ENCODE peak calls at places on chromosomes 3 and 15, in ten cellular contexts. D is A549, J is transverse colon, L is suprapubic skin, U is stomach, X is SK-N-SH, T is sigmoid colon, B is K562, R is upper lobe of left lung, M is tibial nerve. C is an unnamed sample.

GRCh38 chr3:70973558-70973957 is 610.0 kb downstream of the FOXP1 start:
- DNase-seq in R (no peak), M (no peak), B (no peak), L (no peak), U (no peak), X (no peak), T (no peak), D (no peak), J (no peak), C (no peak)

GRCh38 chr3:113354307-113354706 is 87.0 kb downstream of the CFAP44 start:
- DNase-seq in B (no peak), D (no peak), U (no peak), J (no peak), M (no peak), L (no peak), T (no peak), R (no peak), X (no peak), C (no peak)

GRCh38 chr3:185308126-185308754 is 54.4 kb upstream of the EHHADH start:
- DNase-seq in D (no peak), X (peak; percentile 44), U (peak; percentile 68), T (no peak), M (no peak), J (peak; percentile 63), B (peak; percentile 79), L (no peak), R (peak; percentile 48), C (no peak)

GRCh38 chr15:97501291-97501690 is 459.2 kb upstream of the ARRDC4 start:
- DNase-seq in R (peak; percentile 25), U (no peak), D (no peak), T (no peak), J (no peak), M (no peak), X (no peak), L (no peak), B (no peak), C (no peak)

GRCh38 chr15:74226761-74227540 is 9.2 kb upstream of the CCDC33 start:
- DNase-seq in T (no peak), B (no peak), J (no peak), M (no peak), X (no peak), L (no peak), R (no peak), U (no peak), D (no peak), C (no peak)

GRCh38 chr3:126476166-126476975 is 680 bp upstream of the ZXDC start:
- DNase-seq in M (peak; percentile 47), R (no peak), D (peak; percentile 72), J (no peak), U (peak; percentile 65), X (no peak), B (peak; percentile 59), L (peak; percentile 87), T (no peak), C (no peak)

GRCh38 chr3:121295966-121296365 is 249.8 kb downstream of the POLQ start:
- DNase-seq in T (no peak), J (no peak), U (no peak), L (no peak), D (no peak), M (no peak), R (no peak), X (no peak), B (no peak), C (no peak)

GRCh38 chr3:66499881-66500574 is 794 bp downstream of the LRIG1 start:
- DNase-seq in J (peak; percentile 38), T (peak; percentile 79), M (no peak), U (peak; percentile 34), X (peak; percentile 71), D (peak; percentile 20), R (no peak), L (peak; percentile 75), B (no peak), C (peak; percentile 60)

GRCh38 chr3:138471481-138471880 is 37.1 kb downstream of the ESYT3 start:
- DNase-seq in X (no peak), U (no peak), T (no peak), B (no peak), L (no peak), J (no peak), R (no peak), D (no peak), M (no peak), C (no peak)

GRCh38 chr15:79130535-79131130 is 40.1 kb upstream of the RASGRF1 start:
- DNase-seq in X (no peak), U (no peak), J (no peak), R (no peak), M (no peak), T (no peak), D (peak; percentile 30), B (no peak), L (no peak), C (no peak)

GRCh38 chr15:40949756-40950207 is 3.5 kb upstream of the CHAC1 start:
- DNase-seq in U (peak; percentile 76), X (no peak), T (no peak), L (no peak), J (peak; percentile 55), M (no peak), R (peak; percentile 55), D (no peak), B (no peak), C (no peak)

GRCh38 chr3:115169808-115170207 is 22.7 kb upstream of the ZBTB20 start:
- DNase-seq in D (no peak), T (no peak), L (no peak), R (no peak), B (no peak), M (no peak), U (no peak), J (no peak), X (no peak), C (no peak)

GRCh38 chr15:60093273-60094067 is 89.4 kb downstream of the FOXB1 start:
- DNase-seq in L (no peak), X (no peak), M (no peak), T (no peak), J (peak; percentile 33), D (no peak), B (no peak), R (no peak), U (peak; percentile 69), C (no peak)

GRCh38 chr3:45639044-45639392 is 44.5 kb downstream of the LIMD1 start:
- DNase-seq in U (no peak), D (no peak), X (no peak), M (no peak), L (no peak), T (no peak), R (no peak), B (no peak), J (no peak), C (no peak)

GRCh38 chr3:100629728-100630127 is 20.3 kb downstream of the ADGRG7 start:
- DNase-seq in U (no peak), T (no peak), J (no peak), B (peak; percentile 64), M (no peak), D (no peak), R (no peak), L (no peak), X (no peak), C (no peak)

GRCh38 chr3:156641261-156641975 is 33.0 kb upstream of the TIPARP start:
- DNase-seq in X (no peak), R (no peak), T (no peak), U (no peak), B (no peak), J (no peak), D (no peak), L (no peak), M (no peak), C (no peak)

GRCh38 chr3:197038604-197039003 is 9.0 kb upstream of the MELTF start:
- DNase-seq in M (no peak), R (no peak), T (no peak), X (no peak), B (no peak), D (no peak), U (no peak), L (no peak), J (no peak), C (no peak)
- TF ChIP-seq EP300 in M (no peak), R (no peak), T (no peak), X (no peak), B (no peak), D (no peak), U (no peak), L (no peak), J (no peak), C (no peak)

GRCh38 chr15:34084086-34084485 is 17.6 kb downstream of the EMC7 start:
- DNase-seq in M (no peak), R (no peak), T (peak; percentile 85), B (no peak), D (no peak), U (no peak), X (no peak), J (peak; percentile 53), L (no peak), C (no peak)
- TF ChIP-seq EP300 in M (no peak), R (no peak), T (no peak), B (no peak), D (no peak), U (no peak), X (no peak), J (no peak), L (no peak), C (no peak)

GRCh38 chr3:60304103-60304502 is 947.1 kb downstream of the FHIT start:
- DNase-seq in J (no peak), M (no peak), L (no peak), R (no peak), D (no peak), U (no peak), X (no peak), T (no peak), B (no peak), C (no peak)
- TF ChIP-seq EP300 in J (no peak), M (no peak), L (no peak), R (no peak), D (no peak), U (no peak), X (no peak), T (no peak), B (peak; percentile 37), C (no peak)

GRCh38 chr3:13080026-13080425 is 6.8 kb upstream of the IQSEC1 start:
- DNase-seq in L (no peak), U (no peak), T (no peak), B (no peak), J (no peak), D (no peak), M (no peak), R (no peak), X (no peak), C (no peak)
- TF ChIP-seq EP300 in L (no peak), U (no peak), T (no peak), B (no peak), J (no peak), D (no peak), M (no peak), R (no peak), X (no peak), C (no peak)

DNA sequence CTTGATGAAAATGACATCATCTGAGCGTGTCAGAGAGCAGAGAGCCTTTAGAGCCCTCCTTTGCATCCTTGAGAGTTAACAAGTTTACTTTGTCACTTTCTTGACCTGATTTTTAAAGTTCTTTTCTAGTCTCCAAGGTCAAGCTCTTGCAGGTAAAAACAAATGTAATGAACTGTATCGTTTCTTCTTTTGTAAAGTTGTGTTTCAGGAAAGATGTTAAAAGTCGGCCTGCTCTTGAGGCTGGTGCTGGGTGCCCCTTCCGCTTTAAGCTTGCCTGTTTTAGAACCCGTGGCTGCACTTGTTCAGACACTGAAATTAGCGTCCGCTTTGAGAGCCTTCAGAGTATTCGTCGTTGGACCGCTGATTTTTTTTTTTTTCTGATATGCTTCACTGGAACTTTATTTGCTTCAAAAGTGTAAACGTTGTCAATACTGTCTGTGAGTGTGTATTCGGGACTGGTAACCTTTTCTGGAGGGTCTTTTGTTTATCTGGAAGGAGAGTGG is 52.6 kb upstream of the ULK4 start:
- DNase-seq in X (no peak), T (no peak), U (no peak), M (no peak), R (peak; percentile 35), B (peak; percentile 45), J (peak; percentile 26), L (no peak), D (no peak), C (no peak)
- TF ChIP-seq EP300 in X (no peak), T (no peak), U (no peak), M (no peak), R (no peak), B (no peak), J (no peak), L (no peak), D (no peak), C (no peak)